ENCODE peak calls at places on chromosome 7, in ten cellular contexts. P is activated gamma-delta T cell; J is SIG-M5; B is AG20443; I is body of pancreas; G is putamen; Z is progenitor cell of endocrine pancreas; L is stimulated activated CD4-positive, alpha-beta T cell treated with anti-CD3 and anti-CD28 coated beads, Interleukin-15, amount 100 ng/mL, for 1 hour; V is activated CD4-positive, CD25-positive, alpha-beta regulatory T cell treated with anti-CD3 and anti-CD28 coated beads, Interleukin-2, amount 50 U/mL, for 72 hours; H is cortex of kidney. M is an unnamed sample.

GRCh38 chr7:87171282-87171934 is 19.2 kb downstream of the DMTF1 start:
- DNase-seq in P (no peak), J (no peak), B (no peak), I (no peak), G (no peak), Z (no peak), L (no peak), V (no peak), H (no peak), M (no peak)

GRCh38 chr7:24831240-24831639 is 74.0 kb upstream of the GSDME start:
- DNase-seq in P (no peak), J (no peak), B (peak), I (no peak), G (no peak), Z (no peak), L (no peak), V (no peak), H (no peak), M (no peak)

GRCh38 chr7:156143683-156144082 is 331.4 kb upstream of the SHH start:
- DNase-seq in P (no peak), J (no peak), B (no peak), I (no peak), G (no peak), Z (no peak), L (no peak), V (no peak), H (no peak), M (no peak)

GRCh38 chr7:130114776-130115175 is 44.4 kb downstream of the KLHDC10 start:
- DNase-seq in P (no peak), J (no peak), B (no peak), I (no peak), G (no peak), Z (no peak), L (no peak), V (no peak), H (no peak), M (no peak)

GRCh38 chr7:70846208-70846607 is 285.7 kb upstream of the GALNT17 start:
- DNase-seq in P (no peak), J (no peak), B (no peak), I (no peak), G (no peak), Z (no peak), L (no peak), V (no peak), H (no peak), M (no peak)

GRCh38 chr7:105664816-105665525 is 83.7 kb upstream of the EFCAB10 start:
- DNase-seq in P (no peak), J (no peak), B (peak), I (peak), G (no peak), Z (no peak), L (no peak), V (no peak), H (no peak), M (no peak)

GRCh38 chr7:141397236-141398163 is 153.7 kb upstream of the AGK start:
- DNase-seq in P (no peak), J (no peak), B (no peak), I (no peak), G (no peak), Z (no peak), L (no peak), V (no peak), H (no peak), M (no peak)

GRCh38 chr7:28110427-28111012 is 70.1 kb downstream of the JAZF1 start:
- DNase-seq in P (no peak), J (no peak), B (no peak), I (no peak), G (no peak), Z (no peak), L (no peak), V (no peak), H (no peak), M (no peak)

GRCh38 chr7:30912454-30912985 is 867 bp downstream of the AQP1 start:
- DNase-seq in P (no peak), J (no peak), B (no peak), I (no peak), G (no peak), Z (no peak), L (no peak), V (no peak), H (no peak), M (no peak)

GRCh38 chr7:17010637-17011300 is 129.0 kb upstream of the AGR3 start:
- DNase-seq in P (no peak), J (no peak), B (no peak), I (no peak), G (no peak), Z (no peak), L (no peak), V (no peak), H (no peak), M (no peak)

GRCh38 chr7:37284805-37285211 is 163.9 kb downstream of the ELMO1 start:
- DNase-seq in P (no peak), J (no peak), B (no peak), I (peak), G (peak), Z (peak), L (no peak), V (peak), H (no peak), M (peak)

GRCh38 chr7:124192885-124193284 is 160.0 kb upstream of the TMEM229A start:
- DNase-seq in P (no peak), J (no peak), B (no peak), I (no peak), G (no peak), Z (no peak), L (no peak), V (no peak), H (no peak), M (no peak)

GRCh38 chr7:87702326-87702725 is 74.1 kb downstream of the RUNDC3B start:
- DNase-seq in P (no peak), J (no peak), B (peak), I (no peak), G (no peak), Z (no peak), L (no peak), V (no peak), H (no peak), M (no peak)

GRCh38 chr7:151745090-151745638 is 131.8 kb downstream of the PRKAG2 start:
- DNase-seq in P (no peak), J (no peak), B (peak), I (peak), G (no peak), Z (no peak), L (no peak), V (peak), H (no peak), M (peak)

GRCh38 chr7:18799899-18800298 is 304.4 kb downstream of the HDAC9 start:
- DNase-seq in P (no peak), J (no peak), B (no peak), I (no peak), G (no peak), Z (no peak), L (no peak), V (no peak), H (no peak), M (no peak)

GRCh38 chr7:18467011-18467410 is 28.5 kb upstream of the HDAC9 start:
- DNase-seq in P (no peak), J (no peak), B (no peak), I (no peak), G (no peak), Z (no peak), L (no peak), V (no peak), H (no peak), M (no peak)

GRCh38 chr7:79090543-79090942 is 362.9 kb downstream of the MAGI2 start:
- DNase-seq in P (no peak), J (no peak), B (no peak), I (no peak), G (no peak), Z (no peak), L (no peak), V (no peak), H (no peak), M (no peak)

GRCh38 chr7:39810710-39811109 is 139.3 kb upstream of the CDK13 start:
- DNase-seq in P (no peak), J (no peak), B (no peak), I (no peak), G (no peak), Z (no peak), L (no peak), V (no peak), H (no peak), M (no peak)

GRCh38 chr7:150404785-150405583 is 25.9 kb downstream of the ZNF775 start:
- DNase-seq in P (peak), J (no peak), B (peak), I (peak), G (peak), Z (peak), L (peak), V (peak), H (peak), M (peak)

GRCh38 chr7:133248901-133249300 is 4.0 kb upstream of the EXOC4 start:
- DNase-seq in P (no peak), J (no peak), B (no peak), I (no peak), G (no peak), Z (no peak), L (no peak), V (no peak), H (no peak), M (no peak)

GRCh38 chr7:46775776-46776175 is 806.1 kb downstream of the TNS3 start:
- DNase-seq in P (no peak), J (no peak), B (peak), I (no peak), G (no peak), Z (no peak), L (no peak), V (no peak), H (no peak), M (no peak)

M was measured in transverse colon.